ENCODE peak calls at places on chromosome 2, in eight cellular contexts. H is fibroblast of pulmonary artery, S is BJ, U is astrocyte of the cerebellum, V is astrocyte, T is fibroblast of the aortic adventitia, G is cardiac muscle cell, K is upper lobe of right lung. L is an unnamed sample.

GRCh38 chr2:231685349-231686191 is 22.8 kb upstream of the PTMA start:
- DNase-seq in H (no peak), S (no peak), U (no peak), V (no peak), T (no peak), G (no peak), K (no peak), L (no peak)

GRCh38 chr2:219645631-219646527 is 18.4 kb downstream of the SLC4A3 start:
- DNase-seq in H (peak), S (no peak), U (peak), V (peak), T (peak), G (peak), K (no peak), L (peak)

GRCh38 chr2:158130832-158131473 is 29.3 kb downstream of the UPP2 start:
- DNase-seq in H (no peak), S (no peak), U (no peak), V (no peak), T (no peak), G (no peak), K (no peak), L (no peak)

GRCh38 chr2:201733544-201733943 is 35.1 kb upstream of the MPP4 start:
- DNase-seq in H (no peak), S (no peak), U (no peak), V (peak), T (no peak), G (no peak), K (no peak), L (no peak)

GRCh38 chr2:106996136-106996769 is 110.3 kb upstream of the ST6GAL2 start:
- DNase-seq in H (no peak), S (no peak), U (no peak), V (no peak), T (no peak), G (no peak), K (no peak), L (no peak)

GRCh38 chr2:160141419-160141818 is 58.7 kb downstream of the ITGB6 start:
- DNase-seq in H (peak), S (no peak), U (no peak), V (no peak), T (no peak), G (no peak), K (no peak), L (no peak)

GRCh38 chr2:37870829-37871228 is 54.3 kb upstream of the RMDN2 start:
- DNase-seq in H (peak), S (no peak), U (no peak), V (peak), T (peak), G (peak), K (no peak), L (peak)

GRCh38 chr2:40341198-40341597 is 110.7 kb downstream of the SLC8A1 start:
- DNase-seq in H (no peak), S (no peak), U (no peak), V (no peak), T (peak), G (peak), K (no peak), L (no peak)

GRCh38 chr2:40276076-40276475 is 175.8 kb downstream of the SLC8A1 start:
- DNase-seq in H (no peak), S (no peak), U (no peak), V (no peak), T (no peak), G (no peak), K (no peak), L (no peak)

GRCh38 chr2:237534380-237534779 is 32.0 kb upstream of the PRLH start:
- DNase-seq in H (no peak), S (no peak), U (no peak), V (no peak), T (no peak), G (no peak), K (no peak), L (no peak)

GRCh38 chr2:43057026-43057741 is 169.2 kb downstream of the ZFP36L2 start:
- DNase-seq in H (no peak), S (no peak), U (no peak), V (no peak), T (no peak), G (no peak), K (no peak), L (no peak)

GRCh38 chr2:237167038-237167437 is 81.3 kb downstream of the COPS8 start:
- DNase-seq in H (no peak), S (no peak), U (no peak), V (no peak), T (no peak), G (no peak), K (no peak), L (no peak)

GRCh38 chr2:228875152-228875875 is 395.8 kb downstream of the PID1 start:
- DNase-seq in H (peak), S (peak), U (peak), V (peak), T (no peak), G (peak), K (no peak), L (peak)

GRCh38 chr2:176161817-176162626 is 4.9 kb downstream of the HOXD3 start:
- DNase-seq in H (peak), S (no peak), U (no peak), V (peak), T (peak), G (peak), K (no peak), L (peak)

GRCh38 chr2:240624950-240625621 is at the start of gene GPR35:
- DNase-seq in H (no peak), S (peak), U (no peak), V (peak), T (peak), G (peak), K (peak), L (peak)

GRCh38 chr2:11129598-11130449 is 25.4 kb upstream of the SLC66A3 start:
- DNase-seq in H (peak), S (no peak), U (no peak), V (no peak), T (no peak), G (peak), K (peak), L (no peak)

GRCh38 chr2:234137400-234138014 is 87.0 kb downstream of the SPP2 start:
- DNase-seq in H (peak), S (no peak), U (peak), V (peak), T (peak), G (peak), K (no peak), L (peak)

GRCh38 chr2:62287895-62288589 is 92.1 kb downstream of the B3GNT2 start:
- DNase-seq in H (peak), S (no peak), U (no peak), V (no peak), T (peak), G (peak), K (peak), L (no peak)

GRCh38 chr2:180934911-180935310 is 45.5 kb upstream of the UBE2E3 start:
- DNase-seq in H (peak), S (no peak), U (no peak), V (no peak), T (no peak), G (peak), K (no peak), L (no peak)

GRCh38 chr2:73859721-73860586 is 31.2 kb downstream of the STAMBP start:
- DNase-seq in H (peak), S (no peak), U (peak), V (peak), T (peak), G (peak), K (no peak), L (peak)

GRCh38 chr2:182064024-182064880 is 78.6 kb downstream of the PPP1R1C start:
- DNase-seq in H (no peak), S (no peak), U (no peak), V (no peak), T (peak), G (no peak), K (no peak), L (no peak)

GRCh38 chr2:60517441-60517840 is 36.0 kb downstream of the BCL11A start:
- DNase-seq in H (no peak), S (no peak), U (no peak), V (peak), T (no peak), G (no peak), K (no peak), L (no peak)

GRCh38 chr2:241275504-241275903 is 40.0 kb downstream of the HDLBP start:
- DNase-seq in H (no peak), S (no peak), U (no peak), V (no peak), T (no peak), G (no peak), K (no peak), L (no peak)

GRCh38 chr2:218079943-218080913 is 11.2 kb downstream of the RUFY4 start:
- DNase-seq in H (no peak), S (no peak), U (no peak), V (no peak), T (no peak), G (no peak), K (no peak), L (no peak)

GRCh38 chr2:26864226-26864625 is 16.3 kb downstream of the DPYSL5 start:
- DNase-seq in H (no peak), S (no peak), U (no peak), V (no peak), T (no peak), G (no peak), K (no peak), L (no peak)

GRCh38 chr2:9695916-9696315 is 65.1 kb upstream of the YWHAQ start:
- DNase-seq in H (no peak), S (no peak), U (no peak), V (no peak), T (no peak), G (no peak), K (no peak), L (no peak)

GRCh38 chr2:72148975-72149555 is 1.4 kb upstream of the CYP26B1 start:
- DNase-seq in H (peak), S (no peak), U (no peak), V (no peak), T (peak), G (peak), K (peak), L (peak)

DNA sequence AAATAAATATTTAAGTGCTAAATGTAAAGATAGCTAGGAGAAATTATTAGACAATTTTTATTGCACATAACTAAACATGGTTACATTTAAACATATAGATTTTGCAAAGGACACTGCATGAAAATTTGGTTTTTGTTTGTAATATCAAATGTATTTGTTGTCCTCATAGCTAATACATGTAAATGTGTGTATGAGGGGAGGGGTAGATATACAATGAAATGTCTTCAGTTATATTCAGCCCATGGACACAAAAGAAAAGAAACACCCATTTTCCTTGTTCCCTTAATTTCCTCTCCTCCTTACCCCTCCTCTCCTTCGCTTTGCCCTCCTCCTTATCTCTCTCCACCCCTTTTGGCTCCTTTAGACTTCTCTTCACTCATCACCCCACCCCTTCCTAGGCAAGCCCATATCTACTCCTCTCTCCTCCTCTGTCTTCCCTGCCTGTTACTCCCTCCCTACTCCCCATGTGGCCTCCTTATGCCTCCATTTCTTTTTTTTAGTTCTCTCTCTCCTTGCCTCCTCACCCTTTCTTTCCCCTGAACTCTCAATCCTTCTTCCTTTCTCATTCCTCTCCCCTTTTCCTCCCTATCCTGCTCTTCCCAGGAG is 1.4 kb downstream of the COL3A1 start:
- DNase-seq in H (peak), S (peak), U (no peak), V (peak), T (peak), G (peak), K (no peak), L (peak)
- H3K4me3 ChIP-seq in H (peak), S (peak), U (peak), V (peak), T (peak), G (peak), K (peak), L (peak)

DNA sequence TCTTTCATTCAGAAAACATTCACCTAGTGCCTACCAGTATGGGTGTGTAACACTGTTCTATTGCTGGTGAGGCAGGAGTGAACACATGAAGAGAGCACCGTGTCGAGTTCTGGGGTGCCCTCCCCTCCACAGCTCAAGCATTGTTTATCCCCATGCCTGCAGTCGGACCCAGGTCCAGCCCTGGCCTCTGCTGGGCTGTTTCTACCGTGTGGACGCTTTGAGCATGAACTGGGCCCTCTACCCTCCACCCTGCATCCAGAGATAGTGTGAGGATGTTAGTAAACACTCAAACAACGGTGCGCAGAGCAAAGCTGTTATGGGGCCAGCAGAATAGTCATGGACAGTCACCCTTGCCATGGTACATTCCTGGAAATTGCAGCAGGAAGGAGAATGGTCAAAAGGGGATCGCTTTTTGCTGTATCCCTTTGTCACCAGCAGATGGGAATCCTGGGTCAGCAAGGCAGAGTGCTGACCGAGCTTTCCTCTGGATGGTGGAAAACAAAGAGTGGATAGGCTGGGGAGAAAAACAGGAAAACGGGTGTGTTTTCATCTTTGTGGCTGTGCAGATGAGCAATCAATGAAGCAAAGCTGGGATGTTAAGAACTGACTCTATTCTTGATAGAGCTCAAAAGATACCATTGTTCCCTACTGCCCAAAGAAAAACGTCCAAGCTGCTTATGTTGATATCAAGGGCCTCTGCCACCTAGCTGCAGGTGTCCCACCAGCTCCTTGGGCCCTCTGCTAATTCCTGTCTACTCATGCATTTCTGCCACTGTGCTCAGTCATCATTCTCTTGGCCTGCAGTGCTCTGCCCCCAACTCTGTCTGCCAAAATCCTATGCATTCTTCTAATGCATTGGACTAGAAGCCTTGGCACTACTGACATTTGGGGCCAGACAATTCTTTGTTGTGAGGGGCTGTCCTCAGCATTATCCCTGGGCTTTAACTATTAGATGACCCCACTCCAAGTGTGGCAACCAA is 38.7 kb downstream of the REEP1 start:
- DNase-seq in H (peak), S (no peak), U (no peak), V (no peak), T (peak), G (peak), K (peak), L (no peak)
- TF ChIP-seq CTCF in H (peak), S (no peak), U (peak), V (no peak), T (peak), G (peak), K (peak), L (peak)

DNA sequence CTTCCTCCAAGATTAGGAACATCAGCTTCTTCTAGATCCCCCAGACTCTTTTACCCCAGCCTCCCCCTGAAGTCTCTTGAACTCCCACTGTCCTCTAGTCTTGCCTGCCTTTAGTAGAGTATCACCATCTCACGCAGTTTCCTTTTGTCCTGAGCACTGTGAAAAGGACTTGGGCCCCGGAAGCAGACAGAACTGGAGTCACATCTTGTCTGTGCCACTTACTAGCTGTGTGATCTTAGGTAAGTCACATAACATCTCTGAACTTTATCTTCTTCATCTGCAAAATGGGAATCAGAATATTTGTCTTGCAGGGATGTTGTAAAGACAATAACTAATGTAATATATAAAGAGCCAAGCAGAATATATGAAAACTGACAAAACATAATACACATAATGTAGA is 8.4 kb upstream of the TRABD2A start:
- DNase-seq in H (no peak), S (no peak), U (no peak), V (no peak), T (no peak), G (no peak), K (no peak), L (no peak)
- H3K4me3 ChIP-seq in H (no peak), S (no peak), U (no peak), V (no peak), T (no peak), G (no peak), K (no peak), L (peak)

GRCh38 chr2:142100139-142100873 is 30.5 kb downstream of the LRP1B start:
- DNase-seq in H (no peak), S (no peak), U (no peak), V (no peak), T (no peak), G (no peak), K (no peak), L (no peak)
- TF ChIP-seq CTCF in H (no peak), S (no peak), U (no peak), V (no peak), T (no peak), G (no peak), K (no peak), L (no peak)

GRCh38 chr2:174683392-174683759 is 80.9 kb downstream of the CHRNA1 start:
- DNase-seq in H (peak), S (no peak), U (peak), V (peak), T (peak), G (peak), K (no peak), L (peak)
- H3K4me3 ChIP-seq in H (peak), S (peak), U (peak), V (peak), T (peak), G (peak), K (peak), L (peak)

DNA sequence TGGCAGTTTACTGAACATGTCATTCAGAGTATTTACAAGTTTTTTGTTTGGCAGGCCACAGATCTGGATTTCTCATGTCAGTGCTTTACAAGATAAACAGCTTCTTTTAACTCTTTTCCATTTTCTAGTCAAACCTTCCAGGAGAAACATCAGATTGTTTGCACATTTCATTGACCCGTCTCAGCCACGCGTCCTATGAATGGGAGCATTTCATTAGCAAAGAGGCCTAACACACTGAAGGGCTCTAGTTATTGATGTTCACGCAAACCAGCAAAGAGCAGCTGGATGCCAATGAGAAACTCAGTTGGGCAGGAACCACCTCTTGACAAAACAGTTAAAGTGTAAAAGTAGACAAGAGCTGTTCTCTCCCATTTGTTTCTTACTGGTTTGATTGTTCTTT is 29.2 kb upstream of the MFF start:
- DNase-seq in H (no peak), S (no peak), U (no peak), V (no peak), T (no peak), G (no peak), K (no peak), L (no peak)
- TF ChIP-seq CTCF in H (no peak), S (no peak), U (no peak), V (no peak), T (no peak), G (no peak), K (no peak), L (no peak)

DNA sequence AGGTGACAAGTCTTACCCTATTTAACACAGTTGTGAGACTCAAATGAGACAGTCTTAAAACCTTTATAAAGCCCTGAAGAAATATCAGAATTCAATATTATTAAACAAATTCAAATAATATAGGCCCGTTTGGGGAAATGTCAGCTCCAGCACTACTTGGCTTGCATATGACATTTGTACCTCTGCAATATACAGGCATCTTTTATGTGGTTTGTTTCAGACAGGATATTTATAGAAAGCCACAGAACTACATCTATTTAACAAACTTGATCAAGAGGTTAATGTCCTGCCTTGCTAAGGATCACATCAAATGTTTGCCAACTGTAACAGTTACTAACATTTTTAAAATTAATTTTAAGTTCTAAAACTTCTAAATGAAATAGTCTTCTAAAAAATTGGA is 3.2 kb upstream of the MREG start:
- DNase-seq in H (no peak), S (no peak), U (no peak), V (no peak), T (no peak), G (no peak), K (no peak), L (no peak)
- H3K4me3 ChIP-seq in H (no peak), S (no peak), U (no peak), V (no peak), T (no peak), G (no peak), K (no peak), L (no peak)

GRCh38 chr2:230575640-230576324 is 136.9 kb upstream of the CAB39 start:
- DNase-seq in H (no peak), S (no peak), U (no peak), V (no peak), T (no peak), G (no peak), K (no peak), L (no peak)

GRCh38 chr2:230583593-230583992 is 129.0 kb upstream of the CAB39 start:
- DNase-seq in H (no peak), S (no peak), U (no peak), V (no peak), T (no peak), G (no peak), K (no peak), L (no peak)

GRCh38 chr2:230582851-230583283 is 129.8 kb upstream of the CAB39 start:
- DNase-seq in H (peak), S (no peak), U (no peak), V (peak), T (no peak), G (no peak), K (no peak), L (peak)

DNA sequence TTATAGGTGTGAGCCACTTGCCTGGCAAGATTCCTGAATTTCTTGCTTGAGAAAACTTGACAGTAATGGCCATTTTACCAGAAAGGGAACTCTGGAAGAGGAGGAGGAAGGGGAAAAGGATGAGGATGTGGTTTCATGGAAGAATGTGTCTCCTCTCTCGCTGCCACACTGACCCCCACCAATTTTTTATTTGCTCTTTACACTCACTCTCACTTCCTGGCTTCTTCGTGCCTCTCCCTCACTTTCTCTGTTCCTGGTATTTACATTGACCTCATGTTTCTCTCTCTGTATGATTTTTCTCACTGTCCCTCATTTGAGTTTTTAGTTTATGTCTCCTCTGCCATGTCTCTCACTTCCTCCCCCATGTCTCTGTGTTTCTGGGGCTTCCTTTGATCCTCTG is 134.5 kb upstream of the CAB39 start:
- DNase-seq in H (no peak), S (no peak), U (no peak), V (no peak), T (no peak), G (no peak), K (no peak), L (no peak)
- TF ChIP-seq CTCF in H (no peak), S (no peak), U (no peak), V (no peak), T (no peak), G (no peak), K (no peak), L (no peak)